ENCODE peak calls at places on chromosome 15, in four cellular contexts. P, E, Q and S are unnamed samples.

GRCh38 chr15:38263996-38264395 is 11.4 kb downstream of the SPRED1 start:
- DNase-seq in E (peak), Q (no peak), P (no peak), S (no peak)

GRCh38 chr15:50471072-50471471 is 46.9 kb downstream of the USP8 start:
- DNase-seq in E (no peak), Q (no peak), P (no peak), S (no peak)

GRCh38 chr15:59298255-59298856 is 74.3 kb downstream of the MYO1E start:
- DNase-seq in P (no peak), Q (no peak), E (peak), S (peak)

GRCh38 chr15:38652998-38653397 is 88.4 kb upstream of the RASGRP1 start:
- DNase-seq in E (no peak), Q (no peak), P (peak), S (no peak)

GRCh38 chr15:73375755-73376305 is 7.1 kb upstream of the HCN4 start:
- DNase-seq in E (no peak), Q (no peak), P (no peak), S (no peak)

GRCh38 chr15:87973456-87974215 is 282.9 kb downstream of the NTRK3 start:
- DNase-seq in E (no peak), P (no peak), Q (no peak), S (no peak)

GRCh38 chr15:79779739-79780138 is 117.1 kb downstream of the MTHFS start:
- DNase-seq in Q (no peak), E (no peak), P (no peak), S (no peak)

GRCh38 chr15:44298878-44299277 is 10.4 kb downstream of the GOLM2 start:
- DNase-seq in P (peak), Q (no peak), E (no peak), S (peak)

GRCh38 chr15:80564056-80564455 is 131.1 kb upstream of the ABHD17C start:
- DNase-seq in P (no peak), Q (no peak), E (no peak), S (no peak)

GRCh38 chr15:56042523-56042922 is 49.1 kb upstream of the NEDD4 start:
- DNase-seq in Q (no peak), P (no peak), E (no peak), S (no peak)

GRCh38 chr15:96893159-96893906 is 562.8 kb downstream of the NR2F2 start:
- DNase-seq in Q (peak), E (no peak), P (peak), S (no peak)

GRCh38 chr15:73685561-73685960 is 1.4 kb downstream of the CD276 start:
- DNase-seq in E (no peak), Q (no peak), P (no peak), S (no peak)

GRCh38 chr15:77525907-77526581 is 105.4 kb downstream of the HMG20A start:
- DNase-seq in Q (no peak), E (no peak), P (no peak), S (no peak)

GRCh38 chr15:70195808-70196304 is 98.1 kb upstream of the TLE3 start:
- DNase-seq in P (no peak), E (peak), Q (no peak), S (no peak)

GRCh38 chr15:69357773-69358765 is 56.1 kb upstream of the KIF23 start:
- DNase-seq in P (peak), E (peak), Q (no peak), S (peak)

GRCh38 chr15:35719964-35720507 is 174.1 kb upstream of the DPH6 start:
- DNase-seq in E (peak), Q (no peak), P (no peak), S (no peak)

DNA sequence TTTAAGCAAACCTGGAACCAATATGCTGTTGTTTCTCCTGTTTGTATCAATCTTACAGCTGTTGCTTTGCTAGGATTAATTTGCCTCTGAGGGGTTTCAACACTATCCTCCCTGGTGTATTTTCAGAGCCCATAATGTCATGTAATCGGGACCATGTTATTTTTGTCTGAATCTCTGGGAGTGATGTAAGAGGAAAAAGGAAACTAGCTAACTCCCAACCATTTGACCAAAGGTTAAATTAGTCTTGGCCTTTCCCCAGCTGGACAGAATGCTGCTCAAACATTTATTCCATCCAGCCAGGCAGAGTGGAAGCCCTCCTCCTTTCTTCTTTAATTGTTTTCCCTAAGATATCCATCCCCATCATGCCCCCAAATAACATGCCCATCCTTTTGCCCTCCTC is 142.2 kb downstream of the ALDH1A2 start:
- DNase-seq in Q (no peak), P (no peak), E (no peak), S (no peak)
- H2AFZ ChIP-seq in Q (no peak), P (no peak), E (no peak), S (no peak)

GRCh38 chr15:89662893-89663673 is 7.8 kb upstream of the KIF7 start:
- DNase-seq in Q (no peak), P (peak), E (peak), S (no peak)
- H2AFZ ChIP-seq in Q (no peak), P (peak), E (peak), S (no peak)

GRCh38 chr15:89396723-89397652 is 62.4 kb upstream of the POLG start:
- DNase-seq in P (peak), Q (no peak), E (no peak), S (no peak)

GRCh38 chr15:89399070-89399389 is 64.4 kb upstream of the POLG start:
- DNase-seq in E (no peak), P (no peak), Q (no peak), S (no peak)

GRCh38 chr15:89395996-89396395 is 61.4 kb upstream of the POLG start:
- DNase-seq in P (no peak), Q (no peak), E (no peak), S (no peak)

GRCh38 chr15:89397653-89398023 is 63.0 kb upstream of the POLG start:
- DNase-seq in P (no peak), Q (no peak), E (no peak), S (no peak)

GRCh38 chr15:89395461-89395875 is 60.8 kb upstream of the POLG start:
- DNase-seq in E (no peak), Q (no peak), P (no peak), S (no peak)
- H2AFZ ChIP-seq in E (no peak), Q (no peak), P (no peak), S (no peak)

DNA sequence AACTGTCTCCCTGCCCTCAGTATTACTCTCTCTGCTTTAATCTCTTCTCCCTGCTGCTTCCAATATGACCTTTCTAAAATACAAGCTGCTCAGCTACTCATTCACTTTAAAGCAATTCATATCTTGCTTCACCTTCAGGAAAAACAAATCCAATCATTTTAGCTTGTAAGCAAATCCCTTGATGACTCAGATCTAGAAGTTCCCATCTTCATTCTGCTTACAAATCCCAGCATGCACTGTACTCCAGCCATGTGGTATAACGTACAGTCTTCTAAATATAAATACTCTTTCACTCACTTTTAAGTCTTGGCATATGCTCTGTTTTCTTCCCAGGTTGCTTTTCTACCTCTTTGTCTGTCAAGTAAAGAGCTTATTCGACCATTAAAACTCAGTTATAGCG is 1009.1 kb upstream of the SEMA6D start:
- DNase-seq in P (no peak), Q (no peak), E (no peak), S (no peak)
- H2AFZ ChIP-seq in P (no peak), Q (no peak), E (no peak), S (no peak)

DNA sequence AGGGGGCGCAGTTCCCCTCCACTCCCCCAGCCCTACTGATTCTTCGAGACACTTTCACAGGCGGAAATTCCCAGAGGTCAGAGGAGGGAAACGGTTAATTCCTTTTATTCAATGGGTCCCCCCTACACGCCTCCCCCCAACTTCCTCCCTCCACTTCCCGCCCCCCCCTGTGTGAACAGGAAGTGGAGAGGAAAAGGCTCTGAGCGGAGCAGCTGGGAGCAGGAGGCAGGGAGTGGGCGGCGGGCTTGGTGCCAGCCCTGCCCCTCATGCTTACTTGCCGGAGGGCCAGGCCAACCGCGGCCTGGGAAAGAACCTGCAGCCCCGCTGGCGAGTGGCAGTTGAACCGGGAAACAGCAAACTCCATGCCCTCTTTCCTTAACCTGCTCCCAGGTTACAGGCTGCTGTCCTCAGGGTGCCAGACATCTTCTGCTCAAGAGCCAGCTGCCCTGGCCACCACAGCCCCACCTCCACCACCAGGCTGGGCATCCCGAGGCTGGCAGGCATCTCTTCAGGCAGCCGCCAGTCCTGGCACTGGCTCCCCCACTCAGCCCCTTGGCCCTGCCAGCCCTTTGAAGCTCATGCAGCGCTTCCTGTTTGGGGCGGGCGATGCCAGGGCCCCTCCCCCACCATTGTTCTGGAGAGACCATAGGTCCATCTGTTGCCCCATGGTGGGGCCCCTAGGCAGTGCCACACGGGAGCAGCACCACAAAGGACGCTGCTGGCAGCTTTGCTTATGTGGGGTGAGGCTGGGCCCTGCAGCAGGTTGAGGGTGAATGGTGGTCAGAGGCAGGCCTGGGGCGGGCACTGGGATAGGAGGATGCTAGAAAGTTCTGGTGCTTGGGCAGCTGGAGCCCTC is 12.9 kb downstream of the VPS18 start:
- DNase-seq in Q (no peak), P (no peak), E (peak), S (no peak)
- H2AFZ ChIP-seq in Q (peak), P (peak), E (peak), S (no peak)